ENCODE peak calls at places on chromosomes 3 and 15, in ten cellular contexts. J, W, E, K, G, Z, F, U, B and V are unnamed samples.
A peak's percentile ranks its signal among the peaks of the same experiment; 100 is the strongest.

GRCh38 chr3:44762170-44762677 is 630 bp downstream of the KIF15 start:
- DNase-seq in J (no peak), K (no peak), B (no peak), U (no peak), E (no peak), Z (no peak), W (no peak), F (no peak), G (no peak), V (no peak)

GRCh38 chr15:30885814-30886213 is 17.9 kb upstream of the FAN1 start:
- DNase-seq in F (no peak), Z (no peak), K (peak; percentile 38), B (peak; percentile 48), U (no peak), G (no peak), J (no peak), E (no peak), W (no peak), V (no peak)

GRCh38 chr3:180970931-180971330 is 18.6 kb downstream of the DNAJC19 start:
- DNase-seq in W (no peak), J (no peak), G (no peak), K (no peak), U (no peak), F (no peak), B (no peak), Z (no peak), E (no peak), V (no peak)

GRCh38 chr3:39126532-39127071 is 19.1 kb downstream of the TTC21A start:
- DNase-seq in K (peak; percentile 59), J (peak; percentile 55), Z (peak; percentile 66), U (no peak), B (peak; percentile 60), F (no peak), W (no peak), G (no peak), E (no peak), V (peak; percentile 34)

GRCh38 chr15:31216210-31216911 is 110.3 kb upstream of the KLF13 start:
- DNase-seq in Z (peak; percentile 67), E (peak; percentile 86), W (peak; percentile 90), B (peak; percentile 62), F (peak; percentile 97), U (no peak), K (peak; percentile 81), G (peak; percentile 41), J (peak; percentile 81), V (no peak)

GRCh38 chr15:77599357-77599756 is 33.4 kb downstream of the LINGO1 start:
- DNase-seq in F (no peak), Z (no peak), E (no peak), B (no peak), K (no peak), W (no peak), J (no peak), U (no peak), G (no peak), V (no peak)

GRCh38 chr3:123595396-123595795 is 10.5 kb upstream of the HACD2 start:
- DNase-seq in E (no peak), J (peak; percentile 35), B (no peak), U (no peak), K (no peak), F (no peak), W (no peak), Z (no peak), G (no peak), V (no peak)

GRCh38 chr3:132325634-132326033 is 8.4 kb downstream of the ACP3 start:
- DNase-seq in Z (no peak), K (no peak), U (no peak), W (no peak), G (no peak), B (no peak), F (no peak), E (no peak), J (no peak), V (no peak)

GRCh38 chr15:100696452-100696851 is 94.1 kb downstream of the ASB7 start:
- DNase-seq in B (no peak), K (no peak), F (no peak), G (no peak), W (no peak), E (no peak), J (no peak), U (no peak), Z (no peak), V (no peak)

GRCh38 chr3:14879161-14879888 is 60.6 kb downstream of the FGD5 start:
- DNase-seq in F (no peak), W (peak; percentile 57), K (peak; percentile 30), E (no peak), G (no peak), J (peak; percentile 56), Z (no peak), U (no peak), B (peak; percentile 13), V (no peak)

GRCh38 chr3:52532838-52533622 is 627 bp downstream of the NT5DC2 start:
- DNase-seq in Z (peak; percentile 37), F (no peak), J (no peak), E (peak; percentile 49), G (no peak), B (peak; percentile 20), U (no peak), W (peak; percentile 63), K (peak; percentile 56), V (no peak)

DNA sequence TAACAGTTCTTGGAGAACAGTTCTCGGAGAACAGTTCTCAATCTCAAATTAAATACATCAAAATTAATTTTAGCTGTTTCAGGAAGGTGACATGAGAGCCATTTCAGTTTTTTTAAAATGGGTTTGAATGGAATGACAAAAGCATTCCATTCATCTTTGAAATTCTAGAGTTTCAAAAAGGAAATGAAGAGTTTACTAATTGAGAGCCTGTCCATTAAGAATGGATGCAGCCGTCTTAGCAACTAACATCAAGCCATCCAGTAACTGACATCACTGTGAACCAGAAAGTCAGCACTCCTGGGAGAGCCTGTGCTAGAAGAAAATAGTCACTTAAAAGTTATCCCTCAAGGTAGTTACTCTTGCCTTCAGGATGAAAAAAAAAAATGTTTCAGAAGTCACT is 47.0 kb upstream of the FSTL1 start:
- DNase-seq in K (no peak), F (no peak), E (no peak), G (no peak), B (no peak), U (no peak), W (no peak), J (no peak), Z (no peak), V (no peak)
- H3K4me3 ChIP-seq in K (no peak overlapping the region), F (no peak overlapping the region), E (no peak overlapping the region), G (no peak overlapping the region), B (no peak overlapping the region), U (no peak overlapping the region), W (no peak overlapping the region), J (no peak overlapping the region), Z (no peak overlapping the region), V (no peak overlapping the region)

GRCh38 chr3:100706365-100706764 is 2.9 kb upstream of the TFG start:
- DNase-seq in G (no peak), K (no peak), U (no peak), E (no peak), Z (no peak), W (no peak), J (no peak), B (peak; percentile 14), F (no peak), V (no peak)
- H3K4me3 ChIP-seq in G (no peak overlapping the region), K (no peak overlapping the region), U (no peak overlapping the region), E (no peak overlapping the region), Z (no peak overlapping the region), W (no peak overlapping the region), J (no peak overlapping the region), B (no peak overlapping the region), F (no peak overlapping the region), V (no peak overlapping the region)

GRCh38 chr3:30607032-30607833 is 832 bp downstream of the TGFBR2 start:
- DNase-seq in K (peak; percentile 75), U (no peak), G (peak; percentile 21), E (peak; percentile 49), B (peak; percentile 58), J (peak; percentile 17), F (peak; percentile 83), W (peak; percentile 81), Z (peak; percentile 70), V (no peak)

GRCh38 chr3:30611613-30612421 is 5.4 kb downstream of the TGFBR2 start:
- DNase-seq in B (peak; percentile 84), J (no peak), W (no peak), Z (no peak), F (no peak), E (no peak), G (no peak), U (no peak), K (no peak), V (no peak)

GRCh38 chr3:30612422-30613134 is 6.2 kb downstream of the TGFBR2 start:
- DNase-seq in E (no peak), J (no peak), Z (no peak), B (no peak), U (no peak), F (no peak), K (no peak), W (no peak), G (no peak), V (no peak)

GRCh38 chr3:30610702-30611410 is 4.5 kb downstream of the TGFBR2 start:
- DNase-seq in W (no peak), G (no peak), U (no peak), K (no peak), Z (no peak), J (no peak), F (no peak), B (no peak), E (no peak), V (no peak)

GRCh38 chr3:30609930-30610701 is 3.7 kb downstream of the TGFBR2 start:
- DNase-seq in W (no peak), B (no peak), J (no peak), U (no peak), E (no peak), Z (no peak), F (no peak), G (no peak), K (no peak), V (no peak)
- H3K4me3 ChIP-seq in W (peak overlapping the region; percentile 27), B (peak overlapping the region; percentile 69), J (no peak overlapping the region), U (no peak overlapping the region), E (no peak overlapping the region), Z (no peak overlapping the region), F (peak overlapping the region; percentile 24), G (no peak overlapping the region), K (no peak overlapping the region), V (no peak overlapping the region)

GRCh38 chr15:42577514-42578031 is 2.2 kb downstream of the STARD9 start:
- DNase-seq in K (no peak), F (no peak), Z (no peak), B (no peak), J (no peak), W (no peak), U (no peak), G (no peak), E (no peak), V (no peak)

GRCh38 chr15:42575188-42576039 is at the start of gene STARD9:
- DNase-seq in B (peak; percentile 98), G (peak; percentile 98), J (peak; percentile 100), F (peak; percentile 97), W (peak; percentile 99), Z (peak; percentile 97), E (peak; percentile 98), U (peak; percentile 87), K (peak; percentile 98), V (peak; percentile 95)

GRCh38 chr15:42576040-42576594 is 711 bp downstream of the STARD9 start:
- DNase-seq in G (no peak), J (no peak), B (no peak), Z (no peak), U (no peak), W (no peak), E (no peak), F (no peak), K (no peak), V (no peak)

GRCh38 chr15:42578984-42579537 is 3.7 kb downstream of the STARD9 start:
- DNase-seq in F (no peak), U (no peak), B (no peak), K (no peak), J (no peak), G (no peak), Z (no peak), W (no peak), E (no peak), V (no peak)

GRCh38 chr15:42576776-42577175 is 1.4 kb downstream of the STARD9 start:
- DNase-seq in E (no peak), W (no peak), G (no peak), U (no peak), K (no peak), F (no peak), B (no peak), Z (no peak), J (no peak), V (no peak)
- H3K4me3 ChIP-seq in E (peak overlapping the region; percentile 78), W (no peak overlapping the region), G (no peak overlapping the region), U (peak overlapping the region; percentile 89), K (no peak overlapping the region), F (no peak overlapping the region), B (peak overlapping the region; percentile 89), Z (no peak overlapping the region), J (peak overlapping the region; percentile 84), V (no peak overlapping the region)